ENCODE peak calls at places on chromosomes 16 and 17, in six cellular contexts. One of them, this sample, is unnamed.

GRCh38 chr17:35514561-35514960 is 22.9 kb downstream of the SLFN12L start:
- DNase-seq in PC-9: no peak
- DNase-seq in GM12864: no peak
- DNase-seq in right atrium auricular region: no peak
- DNase-seq in A673: no peak
- DNase-seq in CD8-positive, alpha-beta T cell: no peak
- DNase-seq in this sample: no peak

GRCh38 chr17:12067425-12067824 is 46.7 kb downstream of the MAP2K4 start:
- DNase-seq in GM12864: no peak
- DNase-seq in right atrium auricular region: no peak
- DNase-seq in PC-9: no peak
- DNase-seq in A673: no peak
- DNase-seq in CD8-positive, alpha-beta T cell: no peak
- DNase-seq in this sample: no peak

GRCh38 chr17:81334419-81334896 is 39.4 kb upstream of the SLC38A10 start:
- DNase-seq in CD8-positive, alpha-beta T cell: no peak
- DNase-seq in GM12864: no peak
- DNase-seq in A673: no peak
- DNase-seq in right atrium auricular region: no peak
- DNase-seq in PC-9: no peak
- DNase-seq in this sample: no peak

GRCh38 chr17:7296189-7296861 is 1.9 kb upstream of the YBX2 start:
- DNase-seq in A673: peak
- DNase-seq in PC-9: peak
- DNase-seq in GM12864: no peak
- DNase-seq in right atrium auricular region: peak
- DNase-seq in CD8-positive, alpha-beta T cell: peak
- DNase-seq in this sample: no peak

GRCh38 chr16:81767987-81768592 is 11.0 kb upstream of the PLCG2 start:
- DNase-seq in right atrium auricular region: no peak
- DNase-seq in GM12864: no peak
- DNase-seq in A673: no peak
- DNase-seq in PC-9: no peak
- DNase-seq in CD8-positive, alpha-beta T cell: no peak
- DNase-seq in this sample: no peak

GRCh38 chr17:9192010-9192409 is 170.7 kb downstream of the NTN1 start:
- DNase-seq in right atrium auricular region: no peak
- DNase-seq in A673: no peak
- DNase-seq in CD8-positive, alpha-beta T cell: no peak
- DNase-seq in PC-9: no peak
- DNase-seq in GM12864: no peak
- DNase-seq in this sample: no peak

GRCh38 chr17:50659220-50659619 is 24.5 kb downstream of the ABCC3 start:
- DNase-seq in PC-9: no peak
- DNase-seq in right atrium auricular region: no peak
- DNase-seq in CD8-positive, alpha-beta T cell: no peak
- DNase-seq in GM12864: no peak
- DNase-seq in A673: no peak
- DNase-seq in this sample: no peak

GRCh38 chr17:40560592-40561293 is 4.5 kb downstream of the CCR7 start:
- DNase-seq in CD8-positive, alpha-beta T cell: peak
- DNase-seq in right atrium auricular region: no peak
- DNase-seq in PC-9: peak
- DNase-seq in A673: no peak
- DNase-seq in GM12864: peak
- DNase-seq in this sample: peak

GRCh38 chr17:64388961-64389565 is 1.6 kb downstream of the PECAM1 start:
- DNase-seq in right atrium auricular region: no peak
- DNase-seq in CD8-positive, alpha-beta T cell: no peak
- DNase-seq in A673: no peak
- DNase-seq in GM12864: no peak
- DNase-seq in PC-9: no peak
- DNase-seq in this sample: no peak

GRCh38 chr17:50715471-50715870 is 3.9 kb upstream of the LUC7L3 start:
- DNase-seq in PC-9: no peak
- DNase-seq in GM12864: no peak
- DNase-seq in CD8-positive, alpha-beta T cell: no peak
- DNase-seq in A673: no peak
- DNase-seq in right atrium auricular region: no peak
- DNase-seq in this sample: no peak

GRCh38 chr17:53353919-53354351 is 468.8 kb upstream of the KIF2B start:
- DNase-seq in GM12864: no peak
- DNase-seq in PC-9: no peak
- DNase-seq in A673: no peak
- DNase-seq in right atrium auricular region: no peak
- DNase-seq in CD8-positive, alpha-beta T cell: no peak
- DNase-seq in this sample: no peak

GRCh38 chr17:82814834-82815233 is 25.0 kb downstream of the ZNF750 start:
- DNase-seq in CD8-positive, alpha-beta T cell: no peak
- DNase-seq in right atrium auricular region: no peak
- DNase-seq in GM12864: no peak
- DNase-seq in A673: no peak
- DNase-seq in PC-9: no peak
- DNase-seq in this sample: no peak

GRCh38 chr16:83917152-83918120 is 18.5 kb downstream of the MLYCD start:
- DNase-seq in A673: no peak
- DNase-seq in PC-9: no peak
- DNase-seq in GM12864: no peak
- DNase-seq in CD8-positive, alpha-beta T cell: no peak
- DNase-seq in right atrium auricular region: no peak
- DNase-seq in this sample: no peak

GRCh38 chr17:59234631-59235030 is 14.3 kb downstream of the GDPD1 start:
- DNase-seq in A673: no peak
- DNase-seq in right atrium auricular region: no peak
- DNase-seq in PC-9: no peak
- DNase-seq in GM12864: no peak
- DNase-seq in CD8-positive, alpha-beta T cell: no peak
- DNase-seq in this sample: no peak

GRCh38 chr17:42548070-42548837 is 4.5 kb upstream of the HSD17B1 start:
- DNase-seq in right atrium auricular region: no peak
- DNase-seq in PC-9: peak
- DNase-seq in CD8-positive, alpha-beta T cell: peak
- DNase-seq in A673: peak
- DNase-seq in GM12864: peak
- DNase-seq in this sample: no peak
- TF ChIP-seq CTCF in right atrium auricular region: no peak
- TF ChIP-seq CTCF in PC-9: peak
- TF ChIP-seq CTCF in CD8-positive, alpha-beta T cell: peak
- TF ChIP-seq CTCF in A673: peak
- TF ChIP-seq CTCF in GM12864: peak
- TF ChIP-seq CTCF in this sample: peak

DNA sequence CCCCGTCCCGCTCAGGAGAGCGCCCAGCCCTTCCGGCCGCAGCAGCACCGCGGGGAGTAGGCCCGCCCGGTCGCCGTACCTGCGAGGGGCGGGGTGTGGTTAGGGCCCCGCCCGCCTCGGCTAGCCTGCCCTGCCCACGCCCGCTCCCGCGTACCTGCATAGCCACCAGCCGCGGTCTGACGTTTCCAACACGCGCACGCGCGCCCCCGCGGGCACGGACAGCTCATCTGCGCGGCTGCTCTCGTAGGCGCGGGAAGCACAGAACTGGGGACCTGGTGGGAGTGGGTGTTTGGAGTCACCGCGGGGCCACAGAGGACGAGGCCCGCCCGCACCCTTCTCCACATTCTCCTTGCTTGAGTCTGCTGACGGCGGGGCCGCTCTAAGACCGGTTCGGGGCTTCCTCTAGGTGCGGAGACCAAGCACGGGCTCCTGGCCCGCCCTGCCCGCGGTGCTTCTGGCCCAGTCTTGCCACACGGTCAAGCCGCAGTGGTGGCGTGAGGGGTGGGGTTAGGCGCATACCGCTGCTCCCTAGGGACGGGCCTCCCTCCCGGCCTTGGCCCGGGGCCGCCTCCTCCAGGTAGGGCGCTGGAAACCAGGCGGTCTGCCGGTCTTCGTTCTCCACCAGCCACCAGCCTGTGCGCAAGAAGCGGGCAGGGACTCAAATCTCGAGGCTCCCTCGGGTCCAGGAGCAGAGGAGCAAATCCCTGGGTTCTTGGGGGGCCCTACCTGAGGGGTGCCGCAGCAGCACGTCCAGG is 1.8 kb downstream of the NOXO1 start:
- DNase-seq in right atrium auricular region: no peak
- DNase-seq in PC-9: peak
- DNase-seq in CD8-positive, alpha-beta T cell: no peak
- DNase-seq in GM12864: no peak
- DNase-seq in A673: no peak
- DNase-seq in this sample: no peak
- H3K4me3 ChIP-seq in right atrium auricular region: no peak
- H3K4me3 ChIP-seq in PC-9: peak
- H3K4me3 ChIP-seq in CD8-positive, alpha-beta T cell: no peak
- H3K4me3 ChIP-seq in GM12864: no peak
- H3K4me3 ChIP-seq in A673: no peak
- H3K4me3 ChIP-seq in this sample: no peak

GRCh38 chr17:1519678-1520077 is 3.3 kb upstream of the INPP5K start:
- DNase-seq in right atrium auricular region: no peak
- DNase-seq in CD8-positive, alpha-beta T cell: no peak
- DNase-seq in A673: no peak
- DNase-seq in PC-9: no peak
- DNase-seq in GM12864: no peak
- DNase-seq in this sample: no peak

GRCh38 chr17:1518410-1518809 is 2.0 kb upstream of the INPP5K start:
- DNase-seq in A673: no peak
- DNase-seq in GM12864: no peak
- DNase-seq in right atrium auricular region: no peak
- DNase-seq in CD8-positive, alpha-beta T cell: no peak
- DNase-seq in PC-9: no peak
- DNase-seq in this sample: no peak

GRCh38 chr17:1512351-1512750 is 4.1 kb downstream of the INPP5K start:
- DNase-seq in CD8-positive, alpha-beta T cell: no peak
- DNase-seq in GM12864: no peak
- DNase-seq in right atrium auricular region: no peak
- DNase-seq in PC-9: no peak
- DNase-seq in A673: no peak
- DNase-seq in this sample: no peak

GRCh38 chr17:1515640-1516402 is 591 bp downstream of the INPP5K start:
- DNase-seq in CD8-positive, alpha-beta T cell: peak
- DNase-seq in A673: peak
- DNase-seq in right atrium auricular region: peak
- DNase-seq in PC-9: peak
- DNase-seq in GM12864: peak
- DNase-seq in this sample: peak

DNA sequence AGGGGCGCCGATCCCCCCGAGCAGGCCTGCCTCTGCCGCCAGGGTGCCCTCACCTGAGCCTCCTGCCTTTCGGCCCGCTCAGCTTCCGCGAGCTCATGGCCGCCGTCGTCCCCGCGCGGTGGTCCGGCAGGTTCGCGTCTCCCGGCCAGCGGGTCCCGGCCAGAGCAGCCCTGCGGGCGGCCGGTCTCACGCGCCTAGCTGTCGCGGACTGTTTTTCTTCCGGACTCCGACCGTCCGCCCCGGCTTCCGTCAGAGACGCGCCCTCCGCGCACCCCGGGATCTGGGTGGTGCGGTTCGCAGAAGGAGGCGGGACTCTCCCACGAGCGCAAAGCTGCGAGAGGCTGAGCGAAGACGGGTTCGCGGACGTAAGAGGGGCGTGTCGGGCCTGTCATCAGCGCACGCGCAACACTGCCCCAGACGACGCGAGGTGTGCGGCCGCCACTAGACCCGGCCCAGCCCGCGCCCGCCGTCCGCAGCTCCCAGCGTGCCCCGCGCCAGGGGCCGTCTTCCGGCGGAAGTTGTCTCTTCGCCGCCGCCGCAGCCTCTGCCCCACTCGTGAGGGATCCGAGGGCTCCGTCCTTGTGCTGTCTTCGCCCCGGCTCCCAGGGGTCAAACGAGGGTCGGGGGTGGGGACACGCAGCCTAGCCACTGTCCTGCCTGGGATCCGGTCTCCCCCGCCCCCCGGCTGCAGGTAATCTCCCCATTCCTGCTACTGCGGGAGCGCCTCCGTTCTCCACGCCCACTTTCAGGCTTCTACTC is at the start of gene INPP5K:
- DNase-seq in A673: peak
- DNase-seq in right atrium auricular region: peak
- DNase-seq in GM12864: peak
- DNase-seq in PC-9: peak
- DNase-seq in CD8-positive, alpha-beta T cell: peak
- DNase-seq in this sample: peak
- TF ChIP-seq CTCF in A673: no peak
- TF ChIP-seq CTCF in right atrium auricular region: no peak
- TF ChIP-seq CTCF in GM12864: no peak
- TF ChIP-seq CTCF in PC-9: no peak
- TF ChIP-seq CTCF in CD8-positive, alpha-beta T cell: no peak
- TF ChIP-seq CTCF in this sample: no peak

GRCh38 chr16:2359919-2360318 is 19.4 kb upstream of the ABCA3 start:
- DNase-seq in A673: no peak
- DNase-seq in PC-9: no peak
- DNase-seq in CD8-positive, alpha-beta T cell: no peak
- DNase-seq in GM12864: no peak
- DNase-seq in right atrium auricular region: no peak
- DNase-seq in this sample: no peak
- H3K4me3 ChIP-seq in A673: no peak
- H3K4me3 ChIP-seq in PC-9: no peak
- H3K4me3 ChIP-seq in CD8-positive, alpha-beta T cell: no peak
- H3K4me3 ChIP-seq in GM12864: no peak
- H3K4me3 ChIP-seq in right atrium auricular region: no peak
- H3K4me3 ChIP-seq in this sample: no peak

GRCh38 chr16:30000768-30001631 is 5.0 kb downstream of the INO80E start:
- DNase-seq in CD8-positive, alpha-beta T cell: no peak
- DNase-seq in GM12864: no peak
- DNase-seq in PC-9: no peak
- DNase-seq in right atrium auricular region: no peak
- DNase-seq in A673: no peak
- DNase-seq in this sample: no peak
- TF ChIP-seq CTCF in CD8-positive, alpha-beta T cell: no peak
- TF ChIP-seq CTCF in GM12864: no peak
- TF ChIP-seq CTCF in PC-9: no peak
- TF ChIP-seq CTCF in right atrium auricular region: no peak
- TF ChIP-seq CTCF in A673: no peak
- TF ChIP-seq CTCF in this sample: peak

GRCh38 chr17:4230142-4230541 is 33.6 kb downstream of the ANKFY1 start:
- DNase-seq in CD8-positive, alpha-beta T cell: no peak
- DNase-seq in GM12864: no peak
- DNase-seq in right atrium auricular region: peak
- DNase-seq in PC-9: peak
- DNase-seq in A673: peak
- DNase-seq in this sample: peak
- H3K4me3 ChIP-seq in CD8-positive, alpha-beta T cell: no peak
- H3K4me3 ChIP-seq in GM12864: no peak
- H3K4me3 ChIP-seq in right atrium auricular region: peak
- H3K4me3 ChIP-seq in PC-9: no peak
- H3K4me3 ChIP-seq in A673: no peak
- H3K4me3 ChIP-seq in this sample: no peak

GRCh38 chr16:85334718-85335583 is 222.7 kb upstream of the CIBAR2 start:
- DNase-seq in right atrium auricular region: no peak
- DNase-seq in A673: peak
- DNase-seq in GM12864: no peak
- DNase-seq in CD8-positive, alpha-beta T cell: peak
- DNase-seq in PC-9: peak
- DNase-seq in this sample: no peak
- TF ChIP-seq CTCF in right atrium auricular region: no peak
- TF ChIP-seq CTCF in A673: no peak
- TF ChIP-seq CTCF in GM12864: no peak
- TF ChIP-seq CTCF in CD8-positive, alpha-beta T cell: no peak
- TF ChIP-seq CTCF in PC-9: no peak
- TF ChIP-seq CTCF in this sample: no peak

GRCh38 chr17:27339198-27339835 is 45.4 kb downstream of the WSB1 start:
- DNase-seq in GM12864: no peak
- DNase-seq in PC-9: no peak
- DNase-seq in CD8-positive, alpha-beta T cell: no peak
- DNase-seq in A673: no peak
- DNase-seq in right atrium auricular region: no peak
- DNase-seq in this sample: no peak
- H3K4me3 ChIP-seq in GM12864: peak
- H3K4me3 ChIP-seq in PC-9: no peak
- H3K4me3 ChIP-seq in CD8-positive, alpha-beta T cell: no peak
- H3K4me3 ChIP-seq in A673: no peak
- H3K4me3 ChIP-seq in right atrium auricular region: no peak
- H3K4me3 ChIP-seq in this sample: no peak

GRCh38 chr16:51524555-51525373 is 373.7 kb upstream of the SALL1 start:
- DNase-seq in right atrium auricular region: no peak
- DNase-seq in GM12864: no peak
- DNase-seq in A673: peak
- DNase-seq in PC-9: no peak
- DNase-seq in CD8-positive, alpha-beta T cell: no peak
- DNase-seq in this sample: no peak
- TF ChIP-seq CTCF in right atrium auricular region: no peak
- TF ChIP-seq CTCF in GM12864: no peak
- TF ChIP-seq CTCF in A673: peak
- TF ChIP-seq CTCF in PC-9: no peak
- TF ChIP-seq CTCF in CD8-positive, alpha-beta T cell: no peak
- TF ChIP-seq CTCF in this sample: peak

This sample was measured in kidney epithelial cell.